ENCODE peak calls at places on chromosomes 3 and 15, in five cellular contexts. One of them, this sample, is unnamed.

GRCh38 chr3:43923101-43923979 is 232.6 kb downstream of the ABHD5 start:
- DNase-seq in neuronal stem cell: no peak
- DNase-seq in T-helper 9 cell: no peak
- DNase-seq in activated T-cell treated with anti-CD3 and anti-CD28 coated beads for 1 hour: no peak
- DNase-seq in stimulated activated CD4-positive, alpha-beta T cell treated with anti-CD3 and anti-CD28 coated beads, Interleukin-15, amount 100 ng/mL, for 1 hour: no peak
- DNase-seq in this sample: no peak

GRCh38 chr3:129549006-129549800 is 6.2 kb downstream of the H1-8 start:
- DNase-seq in activated T-cell treated with anti-CD3 and anti-CD28 coated beads for 1 hour: no peak
- DNase-seq in stimulated activated CD4-positive, alpha-beta T cell treated with anti-CD3 and anti-CD28 coated beads, Interleukin-15, amount 100 ng/mL, for 1 hour: no peak
- DNase-seq in neuronal stem cell: no peak
- DNase-seq in T-helper 9 cell: no peak
- DNase-seq in this sample: no peak

GRCh38 chr3:112293368-112294321 is at the start of gene SLC9C1:
- DNase-seq in neuronal stem cell: peak
- DNase-seq in T-helper 9 cell: no peak
- DNase-seq in stimulated activated CD4-positive, alpha-beta T cell treated with anti-CD3 and anti-CD28 coated beads, Interleukin-15, amount 100 ng/mL, for 1 hour: no peak
- DNase-seq in activated T-cell treated with anti-CD3 and anti-CD28 coated beads for 1 hour: no peak
- DNase-seq in this sample: peak

GRCh38 chr3:10870296-10870695 is 54.3 kb downstream of the SLC6A11 start:
- DNase-seq in stimulated activated CD4-positive, alpha-beta T cell treated with anti-CD3 and anti-CD28 coated beads, Interleukin-15, amount 100 ng/mL, for 1 hour: no peak
- DNase-seq in T-helper 9 cell: no peak
- DNase-seq in activated T-cell treated with anti-CD3 and anti-CD28 coated beads for 1 hour: no peak
- DNase-seq in neuronal stem cell: no peak
- DNase-seq in this sample: no peak

GRCh38 chr3:42823351-42823750 is 14.1 kb downstream of the ACKR2 start:
- DNase-seq in T-helper 9 cell: no peak
- DNase-seq in stimulated activated CD4-positive, alpha-beta T cell treated with anti-CD3 and anti-CD28 coated beads, Interleukin-15, amount 100 ng/mL, for 1 hour: no peak
- DNase-seq in activated T-cell treated with anti-CD3 and anti-CD28 coated beads for 1 hour: no peak
- DNase-seq in neuronal stem cell: no peak
- DNase-seq in this sample: no peak

GRCh38 chr3:23275061-23275460 is 71.9 kb downstream of the UBE2E2 start:
- DNase-seq in activated T-cell treated with anti-CD3 and anti-CD28 coated beads for 1 hour: no peak
- DNase-seq in stimulated activated CD4-positive, alpha-beta T cell treated with anti-CD3 and anti-CD28 coated beads, Interleukin-15, amount 100 ng/mL, for 1 hour: no peak
- DNase-seq in T-helper 9 cell: no peak
- DNase-seq in neuronal stem cell: no peak
- DNase-seq in this sample: no peak

GRCh38 chr3:138914870-138915502 is 32.0 kb downstream of the FOXL2 start:
- DNase-seq in T-helper 9 cell: no peak
- DNase-seq in activated T-cell treated with anti-CD3 and anti-CD28 coated beads for 1 hour: no peak
- DNase-seq in neuronal stem cell: no peak
- DNase-seq in stimulated activated CD4-positive, alpha-beta T cell treated with anti-CD3 and anti-CD28 coated beads, Interleukin-15, amount 100 ng/mL, for 1 hour: no peak
- DNase-seq in this sample: no peak

GRCh38 chr15:78046796-78047341 is 30.6 kb downstream of the TBC1D2B start:
- DNase-seq in activated T-cell treated with anti-CD3 and anti-CD28 coated beads for 1 hour: no peak
- DNase-seq in stimulated activated CD4-positive, alpha-beta T cell treated with anti-CD3 and anti-CD28 coated beads, Interleukin-15, amount 100 ng/mL, for 1 hour: no peak
- DNase-seq in neuronal stem cell: no peak
- DNase-seq in T-helper 9 cell: no peak
- DNase-seq in this sample: no peak

GRCh38 chr15:58274885-58275284 is 136.7 kb downstream of the AQP9 start:
- DNase-seq in neuronal stem cell: no peak
- DNase-seq in T-helper 9 cell: no peak
- DNase-seq in activated T-cell treated with anti-CD3 and anti-CD28 coated beads for 1 hour: no peak
- DNase-seq in stimulated activated CD4-positive, alpha-beta T cell treated with anti-CD3 and anti-CD28 coated beads, Interleukin-15, amount 100 ng/mL, for 1 hour: no peak
- DNase-seq in this sample: no peak

GRCh38 chr15:88745696-88746095 is 57.5 kb upstream of the ACAN start:
- DNase-seq in neuronal stem cell: no peak
- DNase-seq in stimulated activated CD4-positive, alpha-beta T cell treated with anti-CD3 and anti-CD28 coated beads, Interleukin-15, amount 100 ng/mL, for 1 hour: no peak
- DNase-seq in T-helper 9 cell: no peak
- DNase-seq in activated T-cell treated with anti-CD3 and anti-CD28 coated beads for 1 hour: no peak
- DNase-seq in this sample: no peak

GRCh38 chr15:49901867-49902775 is 216.9 kb downstream of the ATP8B4 start:
- DNase-seq in stimulated activated CD4-positive, alpha-beta T cell treated with anti-CD3 and anti-CD28 coated beads, Interleukin-15, amount 100 ng/mL, for 1 hour: no peak
- DNase-seq in activated T-cell treated with anti-CD3 and anti-CD28 coated beads for 1 hour: no peak
- DNase-seq in neuronal stem cell: no peak
- DNase-seq in T-helper 9 cell: no peak
- DNase-seq in this sample: no peak

GRCh38 chr3:56061227-56061626 is 407.0 kb downstream of the ERC2 start:
- DNase-seq in neuronal stem cell: no peak
- DNase-seq in activated T-cell treated with anti-CD3 and anti-CD28 coated beads for 1 hour: no peak
- DNase-seq in T-helper 9 cell: no peak
- DNase-seq in stimulated activated CD4-positive, alpha-beta T cell treated with anti-CD3 and anti-CD28 coated beads, Interleukin-15, amount 100 ng/mL, for 1 hour: no peak
- DNase-seq in this sample: no peak